ENCODE peak calls at places on chromosomes 13 and 19, in six cellular contexts. D, H, E, K, R and X are unnamed samples.

GRCh38 chr13:71124230-71124629 is 742.8 kb downstream of the DACH1 start:
- DNase-seq in R (no peak), E (no peak), D (no peak), H (no peak), K (no peak), X (no peak)

GRCh38 chr13:97243915-97244820 is 22.0 kb downstream of the MBNL2 start:
- DNase-seq in H (no peak), K (no peak), D (no peak), E (no peak), R (peak; percentile 92), X (no peak)

GRCh38 chr19:5498817-5499535 is 43.8 kb downstream of the ZNRF4 start:
- DNase-seq in K (peak; percentile 88), R (no peak), D (no peak), H (no peak), E (no peak), X (no peak)

GRCh38 chr19:12676384-12676792 is 5.3 kb downstream of the DHPS start:
- DNase-seq in D (peak; percentile 87), R (peak; percentile 77), H (peak; percentile 68), E (peak; percentile 70), K (peak; percentile 99), X (no peak)

GRCh38 chr19:33621811-33622504 is at the start of gene CHST8:
- DNase-seq in H (no peak), D (peak; percentile 93), K (peak; percentile 86), R (no peak), E (peak; percentile 76), X (no peak)

GRCh38 chr13:27266937-27267336 is 3.7 kb upstream of the RASL11A start:
- DNase-seq in H (no peak), R (no peak), K (no peak), E (no peak), D (no peak), X (no peak)

GRCh38 chr13:35014606-35015005 is 72.5 kb downstream of the NBEA start:
- DNase-seq in D (no peak), E (no peak), H (no peak), K (no peak), R (no peak), X (no peak)

GRCh38 chr13:47409778-47410177 is 512.9 kb upstream of the HTR2A start:
- DNase-seq in E (no peak), H (no peak), R (no peak), K (no peak), D (no peak), X (no peak)

GRCh38 chr19:42284641-42285341 is 15.7 kb downstream of the CIC start:
- DNase-seq in D (no peak), E (no peak), R (no peak), K (peak; percentile 57), H (no peak), X (no peak)

GRCh38 chr13:43698743-43699142 is 88.0 kb downstream of the ENOX1 start:
- DNase-seq in E (no peak), D (no peak), K (no peak), R (no peak), H (no peak), X (no peak)

GRCh38 chr13:85093808-85094207 is 705.4 kb downstream of the SLITRK6 start:
- DNase-seq in R (no peak), H (no peak), K (no peak), E (no peak), D (no peak), X (no peak)

GRCh38 chr13:33188093-33188882 is 97.3 kb downstream of the STARD13 start:
- DNase-seq in H (no peak), R (no peak), E (no peak), D (no peak), K (no peak), X (peak; percentile 79)

GRCh38 chr13:75762066-75762937 is 126.2 kb downstream of the LMO7 start:
- DNase-seq in H (no peak), E (no peak), D (no peak), K (no peak), R (peak; percentile 15), X (peak; percentile 84)

GRCh38 chr13:99256283-99256682 is 1.9 kb downstream of the GPR18 start:
- DNase-seq in E (no peak), R (no peak), H (no peak), K (no peak), D (no peak), X (no peak)

GRCh38 chr13:90447735-90448103 is 899.8 kb upstream of the MIR17HG start:
- DNase-seq in R (no peak), E (no peak), H (no peak), D (no peak), K (no peak), X (no peak)

GRCh38 chr19:54162241-54162805 is 2.8 kb upstream of the LENG1 start:
- DNase-seq in K (peak; percentile 87), D (peak; percentile 79), E (peak; percentile 89), H (peak; percentile 78), R (no peak), X (no peak)

GRCh38 chr19:55459950-55460657 is 1.3 kb downstream of the ISOC2 start:
- DNase-seq in E (no peak), K (no peak), D (peak; percentile 52), H (no peak), R (peak; percentile 62), X (no peak)

GRCh38 chr19:29088761-29089160 is 124.2 kb downstream of the UQCRFS1 start:
- DNase-seq in R (no peak), H (no peak), K (no peak), E (no peak), D (no peak), X (no peak)

GRCh38 chr19:54577334-54577733 is 3.7 kb downstream of the LILRA2 start:
- DNase-seq in D (no peak), K (no peak), H (no peak), E (no peak), R (no peak), X (no peak)

GRCh38 chr19:42301646-42302204 is at the start of gene PRR19:
- DNase-seq in H (no peak), R (no peak), D (no peak), E (peak; percentile 56), K (no peak), X (no peak)

DNA sequence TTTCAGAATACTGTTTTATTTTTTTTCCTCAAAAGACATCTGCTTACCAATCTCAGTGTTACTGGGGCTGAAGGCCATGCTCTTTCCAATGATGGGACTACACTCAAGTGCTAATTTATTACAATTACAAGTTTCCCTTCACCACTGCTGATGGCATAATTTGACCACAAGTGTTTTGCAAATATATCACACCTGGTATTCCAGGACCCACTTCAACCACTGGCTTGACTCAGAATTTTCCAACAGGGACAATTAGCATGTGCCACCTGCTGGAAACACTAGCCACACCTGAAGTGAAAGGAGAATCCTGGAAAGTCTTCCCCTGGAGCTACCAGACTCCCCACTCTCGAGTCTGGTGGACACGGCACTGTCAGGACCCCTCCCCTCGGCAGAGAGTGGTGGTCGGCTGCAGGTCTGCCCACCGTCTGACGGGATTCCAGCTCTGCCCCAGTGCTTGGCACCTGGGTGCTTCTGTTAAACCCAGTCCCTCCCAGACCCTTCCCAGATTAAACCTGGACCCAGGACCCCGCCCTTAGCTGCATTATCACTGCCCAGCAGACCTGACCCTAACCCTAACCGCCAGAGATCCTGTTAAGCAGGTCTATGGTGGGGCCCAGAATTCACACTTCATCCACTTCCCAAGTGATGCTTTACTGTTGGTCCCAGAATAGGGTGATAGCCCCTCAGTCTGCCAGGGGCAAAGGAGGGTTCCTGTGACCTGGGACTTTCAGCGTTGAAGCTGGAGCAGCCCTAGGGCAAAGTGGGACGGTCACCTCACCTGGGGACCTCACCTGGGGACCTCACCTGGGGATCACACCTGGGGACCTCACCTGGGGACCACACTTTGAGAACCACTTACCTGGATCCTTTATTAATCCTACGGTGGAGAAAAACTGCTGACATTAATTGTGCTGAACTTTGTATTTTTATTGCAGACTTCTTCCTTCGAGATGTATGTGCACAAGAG is 17.6 kb upstream of the RASA3 start:
- DNase-seq in R (no peak), E (no peak), K (no peak), D (no peak), H (no peak), X (no peak)
- TF ChIP-seq CHD2 in R (no peak), E (no peak), K (no peak), D (no peak), H (no peak), X (no peak)

GRCh38 chr19:53078668-53079067 is 24.6 kb downstream of the ZNF160 start:
- DNase-seq in E (no peak), D (no peak), H (no peak), R (no peak), K (no peak), X (no peak)

GRCh38 chr19:53079313-53079924 is 23.8 kb downstream of the ZNF160 start:
- DNase-seq in R (no peak), K (no peak), D (no peak), H (no peak), E (no peak), X (no peak)

GRCh38 chr19:53082929-53083328 is 20.3 kb downstream of the ZNF160 start:
- DNase-seq in D (no peak), K (no peak), E (no peak), H (no peak), R (no peak), X (no peak)

DNA sequence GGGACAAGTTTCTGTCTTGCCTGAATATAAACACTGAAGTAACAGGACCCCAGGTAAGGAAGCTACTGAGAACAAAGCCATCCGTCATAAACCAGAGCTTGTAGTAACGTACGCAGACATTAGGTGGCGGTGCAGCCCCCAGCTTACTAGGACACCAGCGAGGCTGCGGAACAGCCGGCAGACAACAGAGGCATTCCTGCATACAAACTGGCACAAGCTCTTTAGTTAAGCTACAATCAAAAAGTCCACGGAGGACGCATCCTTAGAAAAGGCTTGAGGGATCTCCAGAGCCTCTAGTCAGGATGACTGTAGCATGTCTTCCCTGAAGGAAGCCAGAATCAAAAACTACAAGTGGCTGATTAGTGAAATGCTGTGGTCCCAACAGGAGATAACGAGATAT is 26.2 kb downstream of the ZNF160 start:
- DNase-seq in R (peak; percentile 14), E (peak; percentile 20), K (peak; percentile 89), D (peak; percentile 72), H (no peak), X (no peak)
- TF ChIP-seq CHD2 in R (no peak), E (no peak), K (no peak), D (no peak), H (no peak), X (no peak)

DNA sequence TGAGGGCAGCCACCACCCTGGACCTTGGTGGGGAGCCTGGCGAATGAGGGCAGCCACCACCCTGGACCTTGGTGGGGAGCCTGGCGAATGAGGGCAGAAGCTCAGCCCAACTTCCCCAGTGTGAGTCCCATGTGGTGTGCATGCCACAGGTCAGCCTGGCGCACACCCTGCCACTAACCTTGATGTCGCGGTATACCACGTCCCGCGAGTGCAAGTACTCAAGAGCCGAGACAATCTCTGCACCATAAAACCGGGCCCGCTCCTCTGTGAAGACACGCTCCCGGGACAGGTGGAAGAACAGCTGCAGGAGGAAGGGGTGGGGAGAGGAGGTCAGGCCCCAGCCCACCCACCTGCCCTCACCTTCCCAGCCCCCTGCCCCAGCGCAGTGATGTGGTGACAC is 11.3 kb upstream of the CCNP start:
- DNase-seq in K (no peak), D (no peak), E (no peak), H (no peak), R (no peak), X (no peak)
- TF ChIP-seq CHD2 in K (no peak), D (no peak), E (no peak), H (no peak), R (no peak), X (no peak)

DNA sequence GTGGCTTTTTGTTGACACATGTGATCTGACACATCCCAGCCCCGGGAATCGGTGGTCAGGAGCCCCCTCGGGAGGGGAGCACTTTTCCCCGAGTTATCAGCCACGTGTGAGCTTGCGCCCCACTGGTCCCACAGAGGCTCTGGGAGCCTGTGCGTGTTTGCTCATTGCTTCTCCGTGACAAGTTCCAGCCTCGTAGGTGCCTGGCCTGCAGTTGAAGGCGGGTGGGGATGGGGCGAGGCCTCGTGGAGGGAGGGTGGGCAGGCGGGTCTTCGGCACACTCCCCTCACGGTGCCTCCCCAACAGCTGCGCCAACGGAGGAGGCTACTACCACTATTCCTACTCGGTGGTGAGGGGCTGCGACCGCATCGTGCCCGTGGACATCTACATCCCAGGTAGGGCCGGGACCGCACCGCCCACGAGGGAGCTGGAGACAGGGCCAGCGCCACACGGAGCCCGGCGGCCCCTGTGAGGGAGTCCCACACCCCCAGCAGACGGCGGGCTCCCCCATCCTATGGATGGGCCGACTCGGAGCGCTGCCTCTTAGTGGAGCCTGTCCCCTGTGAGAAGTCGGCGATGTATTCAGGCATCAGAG is 8.3 kb downstream of the GAMT start:
- DNase-seq in E (no peak), K (no peak), R (no peak), H (no peak), D (no peak), X (no peak)
- TF ChIP-seq CHD2 in E (no peak), K (no peak), R (no peak), H (no peak), D (no peak), X (no peak)